ENCODE peak calls at places on chromosomes 2 and 18, in four cellular contexts. One of them, this sample, is unnamed.

GRCh38 chr2:200131307-200131706 is 175.2 kb upstream of the SPATS2L start:
- DNase-seq in GM13976: no peak
- DNase-seq in GM10248: no peak
- DNase-seq in endothelial cell: no peak
- DNase-seq in this sample: no peak

GRCh38 chr2:75516378-75517122 is 44.2 kb downstream of the EVA1A start:
- DNase-seq in GM10248: no peak
- DNase-seq in GM13976: no peak
- DNase-seq in endothelial cell: no peak
- DNase-seq in this sample: no peak

GRCh38 chr2:136253288-136254004 is 135.5 kb upstream of the CXCR4 start:
- DNase-seq in endothelial cell: no peak
- DNase-seq in GM10248: no peak
- DNase-seq in GM13976: no peak
- DNase-seq in this sample: no peak

GRCh38 chr2:126784045-126784444 is 114.6 kb upstream of the TEX51 start:
- DNase-seq in GM13976: no peak
- DNase-seq in GM10248: no peak
- DNase-seq in endothelial cell: no peak
- DNase-seq in this sample: no peak

GRCh38 chr18:51447351-51447896 is 249.9 kb upstream of the MEX3C start:
- DNase-seq in GM10248: no peak
- DNase-seq in GM13976: no peak
- DNase-seq in endothelial cell: no peak
- DNase-seq in this sample: no peak

GRCh38 chr2:218419630-218420216 is 800 bp downstream of the VIL1 start:
- DNase-seq in GM13976: no peak
- DNase-seq in GM10248: no peak
- DNase-seq in endothelial cell: no peak
- DNase-seq in this sample: no peak

GRCh38 chr2:237558918-237559645 is 7.3 kb upstream of the PRLH start:
- DNase-seq in endothelial cell: no peak
- DNase-seq in GM10248: no peak
- DNase-seq in GM13976: no peak
- DNase-seq in this sample: no peak

GRCh38 chr2:213161759-213162514 is 10.5 kb upstream of the IKZF2 start:
- DNase-seq in GM13976: no peak
- DNase-seq in GM10248: no peak
- DNase-seq in endothelial cell: no peak
- DNase-seq in this sample: no peak

GRCh38 chr2:22355816-22356433 is 1029.1 kb upstream of the KLHL29 start:
- DNase-seq in GM10248: peak; percentile 29
- DNase-seq in GM13976: peak; percentile 24
- DNase-seq in endothelial cell: peak; percentile 74
- DNase-seq in this sample: peak; percentile 56

GRCh38 chr2:196293751-196294486 is 122.5 kb upstream of the STK17B start:
- DNase-seq in endothelial cell: no peak
- DNase-seq in GM13976: no peak
- DNase-seq in GM10248: no peak
- DNase-seq in this sample: no peak

GRCh38 chr2:231318436-231318835 is 77.1 kb upstream of the B3GNT7 start:
- DNase-seq in GM10248: no peak
- DNase-seq in endothelial cell: no peak
- DNase-seq in GM13976: no peak
- DNase-seq in this sample: no peak

GRCh38 chr2:288002-288742 is at the start of gene ALKAL2:
- DNase-seq in GM13976: peak; percentile 42
- DNase-seq in GM10248: peak; percentile 28
- DNase-seq in endothelial cell: peak; percentile 35
- DNase-seq in this sample: peak; percentile 18

GRCh38 chr18:49985246-49985645 is 171.9 kb upstream of the ACAA2 start:
- DNase-seq in endothelial cell: no peak
- DNase-seq in GM13976: no peak
- DNase-seq in GM10248: no peak
- DNase-seq in this sample: no peak

GRCh38 chr2:60553496-60553991 is at the start of gene BCL11A:
- DNase-seq in GM10248: peak; percentile 42
- DNase-seq in GM13976: no peak
- DNase-seq in endothelial cell: peak; percentile 71
- DNase-seq in this sample: peak; percentile 60

GRCh38 chr2:226080323-226080722 is 680.8 kb downstream of the NYAP2 start:
- DNase-seq in GM13976: no peak
- DNase-seq in endothelial cell: no peak
- DNase-seq in GM10248: no peak
- DNase-seq in this sample: no peak

GRCh38 chr2:66532972-66533868 is 98.3 kb downstream of the MEIS1 start:
- DNase-seq in GM13976: no peak
- DNase-seq in endothelial cell: no peak
- DNase-seq in GM10248: no peak
- DNase-seq in this sample: no peak

GRCh38 chr18:10020176-10020575 is 106.4 kb downstream of the VAPA start:
- DNase-seq in GM13976: no peak
- DNase-seq in GM10248: no peak
- DNase-seq in endothelial cell: no peak
- DNase-seq in this sample: no peak

GRCh38 chr18:44798433-44799048 is 117.9 kb downstream of the SETBP1 start:
- DNase-seq in GM10248: no peak
- DNase-seq in GM13976: no peak
- DNase-seq in endothelial cell: no peak
- DNase-seq in this sample: no peak

GRCh38 chr18:58501033-58501432 is 127.9 kb downstream of the ALPK2 start:
- DNase-seq in GM10248: peak; percentile 40
- DNase-seq in GM13976: peak; percentile 49
- DNase-seq in endothelial cell: no peak
- DNase-seq in this sample: no peak

GRCh38 chr2:205636549-205636948 is 45.8 kb upstream of the NRP2 start:
- DNase-seq in endothelial cell: no peak
- DNase-seq in GM10248: no peak
- DNase-seq in GM13976: no peak
- DNase-seq in this sample: no peak

GRCh38 chr18:31892936-31893335 is 50.0 kb downstream of the TRAPPC8 start:
- DNase-seq in GM10248: no peak
- DNase-seq in GM13976: no peak
- DNase-seq in endothelial cell: no peak
- DNase-seq in this sample: no peak

GRCh38 chr2:29317077-29317517 is 201.9 kb downstream of the CLIP4 start:
- DNase-seq in endothelial cell: no peak
- DNase-seq in GM13976: peak; percentile 24
- DNase-seq in GM10248: peak; percentile 33
- DNase-seq in this sample: no peak

GRCh38 chr2:45541450-45541849 is 69.6 kb downstream of the SRBD1 start:
- DNase-seq in GM13976: no peak
- DNase-seq in GM10248: no peak
- DNase-seq in endothelial cell: no peak
- DNase-seq in this sample: no peak

DNA sequence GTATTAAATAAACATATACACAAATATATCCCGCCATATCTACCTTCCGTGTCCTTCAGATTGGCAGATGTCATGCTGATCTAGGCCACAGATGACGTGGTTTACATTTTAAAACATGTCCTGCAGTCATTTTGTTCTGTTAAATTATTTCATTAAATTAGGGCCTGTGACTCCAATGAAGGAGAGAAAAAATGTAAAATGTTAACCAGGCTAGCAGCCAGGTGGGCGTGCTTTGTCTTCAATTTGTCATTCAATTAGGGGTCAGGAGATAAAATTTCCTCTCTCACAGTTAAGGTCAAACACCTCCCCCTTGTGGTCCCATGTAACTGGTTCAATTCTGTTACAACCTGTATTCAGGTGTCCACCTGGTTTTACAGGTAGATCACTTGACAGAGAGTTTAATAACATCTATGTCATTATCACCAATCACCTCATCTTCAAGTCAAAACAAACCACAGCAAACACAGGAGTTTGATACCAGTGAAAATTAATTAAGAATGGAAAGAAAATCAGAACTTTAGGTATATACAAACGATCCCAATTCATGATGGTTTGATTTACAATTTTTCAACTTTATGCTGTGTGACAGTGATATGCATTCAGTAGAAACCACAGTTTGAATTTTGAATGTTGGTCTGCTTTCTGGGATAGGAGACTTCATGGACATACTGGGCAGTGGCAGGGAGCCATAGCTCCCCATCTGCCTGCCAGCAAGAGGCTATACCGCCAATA is 339.4 kb downstream of the CMPK2 start:
- DNase-seq in GM10248: peak; percentile 20
- DNase-seq in GM13976: peak; percentile 17
- DNase-seq in endothelial cell: peak; percentile 10
- DNase-seq in this sample: peak; percentile 39
- TF ChIP-seq CTCF in GM10248: peak; percentile 33
- TF ChIP-seq CTCF in GM13976: peak; percentile 39
- TF ChIP-seq CTCF in endothelial cell: peak; percentile 54
- TF ChIP-seq CTCF in this sample: peak; percentile 85

DNA sequence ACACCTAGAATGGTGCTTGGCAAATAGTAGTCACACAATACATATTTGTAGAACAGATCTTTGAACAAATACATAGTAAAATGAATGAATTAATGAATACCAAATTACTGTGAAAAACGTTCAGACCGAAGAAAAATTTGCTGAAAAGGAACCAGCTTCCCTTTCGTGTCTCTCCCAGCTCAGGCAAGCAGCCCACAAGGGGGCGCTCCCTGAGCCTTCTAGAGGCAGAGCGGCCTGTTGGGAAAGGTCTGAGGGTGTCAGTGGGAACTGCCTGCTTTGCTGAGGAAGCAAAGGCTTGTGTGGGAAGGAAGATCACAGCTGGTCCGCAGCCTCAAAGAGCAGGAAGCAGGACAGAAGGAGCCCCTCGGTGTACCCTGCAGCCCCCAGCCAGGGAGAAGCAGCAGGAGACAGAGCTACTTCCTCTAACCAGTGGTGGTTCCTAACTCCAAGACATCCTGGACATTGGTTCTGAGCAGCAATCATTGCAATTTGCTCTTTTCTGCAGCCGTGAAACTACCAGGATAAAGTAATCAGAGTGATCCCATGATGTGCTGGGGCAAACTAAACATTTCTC is 231.1 kb downstream of the ANKRD30B start:
- DNase-seq in endothelial cell: peak; percentile 80
- DNase-seq in GM10248: no peak
- DNase-seq in GM13976: no peak
- DNase-seq in this sample: no peak
- TF ChIP-seq CTCF in endothelial cell: peak; percentile 43
- TF ChIP-seq CTCF in GM10248: no peak
- TF ChIP-seq CTCF in GM13976: no peak
- TF ChIP-seq CTCF in this sample: no peak

DNA sequence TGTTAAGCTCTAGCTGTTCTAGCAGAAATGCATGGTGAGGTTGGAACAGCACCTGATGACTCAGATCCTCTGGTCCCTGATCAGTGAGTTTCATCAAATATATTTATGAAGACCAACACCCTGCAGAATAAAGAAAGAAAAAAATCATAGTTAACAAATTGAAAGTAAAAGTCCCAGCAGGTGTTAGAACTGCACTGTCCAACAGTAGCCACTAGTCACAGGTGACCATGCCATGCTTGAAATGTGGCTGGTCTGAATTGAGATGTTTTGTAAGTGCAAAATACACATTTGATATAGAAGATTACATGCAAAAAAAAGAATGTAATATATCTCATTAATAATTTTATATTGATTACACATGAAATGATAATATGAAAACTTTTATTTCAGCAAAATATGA is 1010.7 kb upstream of the ZEB2 start:
- DNase-seq in GM10248: no peak
- DNase-seq in GM13976: no peak
- DNase-seq in endothelial cell: no peak
- DNase-seq in this sample: no peak
- TF ChIP-seq CTCF in GM10248: no peak
- TF ChIP-seq CTCF in GM13976: no peak
- TF ChIP-seq CTCF in endothelial cell: no peak
- TF ChIP-seq CTCF in this sample: no peak

GRCh38 chr2:173952267-173953046 is 12.7 kb downstream of the SP3 start:
- DNase-seq in GM13976: no peak
- DNase-seq in GM10248: no peak
- DNase-seq in endothelial cell: no peak
- DNase-seq in this sample: no peak
- TF ChIP-seq CTCF in GM13976: no peak
- TF ChIP-seq CTCF in GM10248: no peak
- TF ChIP-seq CTCF in endothelial cell: no peak
- TF ChIP-seq CTCF in this sample: no peak

GRCh38 chr2:169693344-169693743 is 861 bp downstream of the CFAP210 start:
- DNase-seq in GM13976: no peak
- DNase-seq in GM10248: no peak
- DNase-seq in endothelial cell: no peak
- DNase-seq in this sample: no peak
- TF ChIP-seq CTCF in GM13976: peak; percentile 40
- TF ChIP-seq CTCF in GM10248: peak; percentile 39
- TF ChIP-seq CTCF in endothelial cell: no peak
- TF ChIP-seq CTCF in this sample: no peak

GRCh38 chr2:34738691-34739090 is 1139.6 kb upstream of the FAM98A start:
- DNase-seq in endothelial cell: peak; percentile 52
- DNase-seq in GM10248: no peak
- DNase-seq in GM13976: no peak
- DNase-seq in this sample: no peak
- TF ChIP-seq CTCF in endothelial cell: peak; percentile 60
- TF ChIP-seq CTCF in GM10248: peak; percentile 5
- TF ChIP-seq CTCF in GM13976: no peak
- TF ChIP-seq CTCF in this sample: peak; percentile 56

DNA sequence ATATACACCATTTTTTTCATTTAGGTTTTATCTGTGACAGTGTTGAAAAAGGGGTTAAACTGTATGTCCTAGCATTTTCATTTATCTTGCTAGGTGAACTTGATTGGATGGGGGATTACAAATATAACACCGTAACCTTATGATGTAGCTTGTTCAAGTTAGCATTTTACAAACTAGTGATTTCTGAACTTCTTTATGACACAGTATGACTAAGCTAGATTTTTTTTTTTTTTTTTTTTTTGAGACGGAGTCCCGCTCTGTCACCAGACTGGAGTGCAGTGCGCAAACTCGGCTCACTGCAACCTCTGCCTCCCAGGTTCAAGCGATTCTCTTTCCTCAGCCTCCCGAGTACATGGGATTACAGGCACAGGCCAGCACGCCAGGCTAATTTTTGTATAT is 47.1 kb downstream of the KCMF1 start:
- DNase-seq in GM13976: no peak
- DNase-seq in GM10248: no peak
- DNase-seq in endothelial cell: no peak
- DNase-seq in this sample: no peak
- TF ChIP-seq CTCF in GM13976: no peak
- TF ChIP-seq CTCF in GM10248: no peak
- TF ChIP-seq CTCF in endothelial cell: no peak
- TF ChIP-seq CTCF in this sample: no peak

This sample was measured in progenitor cell of endocrine pancreas.